ENCODE peak calls at places on chromosomes 6 and 20, in four cellular contexts. S is activated naive CD8-positive, alpha-beta T cell treated with anti-CD3 and anti-CD28 coated beads, Interleukin-2, amount 50 U/mL, for 24 hours; G is GM13976; M is RWPE1. D is an unnamed sample.

GRCh38 chr6:152959333-152959732 is 23.5 kb downstream of the FBXO5 start:
- DNase-seq in M (no peak), G (no peak), S (no peak), D (no peak)

GRCh38 chr6:32815996-32816395 is 806 bp downstream of the HLA-DOB start:
- DNase-seq in S (no peak), G (peak), M (no peak), D (no peak)

GRCh38 chr6:8645212-8645611 is 209.9 kb upstream of the SLC35B3 start:
- DNase-seq in S (no peak), M (no peak), G (no peak), D (no peak)

GRCh38 chr6:45377041-45377554 is 636 bp downstream of the SUPT3H start:
- DNase-seq in G (peak), M (no peak), S (no peak), D (peak)

GRCh38 chr6:78483546-78483945 is 383.8 kb upstream of the IRAK1BP1 start:
- DNase-seq in M (no peak), G (no peak), S (no peak), D (peak)

GRCh38 chr6:46380152-46380807 is 111.0 kb downstream of the RCAN2 start:
- DNase-seq in S (no peak), M (no peak), G (no peak), D (no peak)

GRCh38 chr6:35737413-35738211 is 780 bp downstream of the ARMC12 start:
- DNase-seq in M (peak), G (peak), S (no peak), D (peak)

GRCh38 chr6:11968241-11968806 is 43.8 kb upstream of the HIVEP1 start:
- DNase-seq in G (peak), S (no peak), M (no peak), D (no peak)

GRCh38 chr6:107811591-107812218 is 12.4 kb downstream of the SCML4 start:
- DNase-seq in M (peak), S (no peak), G (no peak), D (peak)

GRCh38 chr6:26331809-26332226 is 33.2 kb upstream of the BTN3A2 start:
- DNase-seq in S (peak), G (no peak), M (no peak), D (no peak)

GRCh38 chr20:32667030-32667429 is 6.7 kb downstream of the C20orf203 start:
- DNase-seq in S (no peak), M (no peak), G (no peak), D (no peak)

GRCh38 chr20:37749185-37749584 is 55.4 kb downstream of the CTNNBL1 start:
- DNase-seq in M (no peak), S (no peak), G (no peak), D (no peak)

GRCh38 chr6:11770546-11771466 is 7.8 kb downstream of the ADTRP start:
- DNase-seq in M (peak), S (no peak), G (peak), D (peak)

GRCh38 chr6:28767691-28768090 is 156.1 kb downstream of the TRIM27 start:
- DNase-seq in G (no peak), S (no peak), M (no peak), D (no peak)

GRCh38 chr6:159104931-159105330 is 60.1 kb upstream of the TAGAP start:
- DNase-seq in S (peak), G (no peak), M (peak), D (peak)

GRCh38 chr6:170099387-170099786 is 191.5 kb downstream of the DLL1 start:
- DNase-seq in M (no peak), G (no peak), S (no peak), D (no peak)

GRCh38 chr6:105014448-105014847 is 57.5 kb downstream of the LIN28B start:
- DNase-seq in M (no peak), S (no peak), G (no peak), D (no peak)

GRCh38 chr6:114009192-114009591 is 38.2 kb upstream of the HDAC2 start:
- DNase-seq in M (no peak), G (no peak), S (no peak), D (no peak)

GRCh38 chr6:152969688-152970418 is 13.0 kb downstream of the FBXO5 start:
- DNase-seq in S (no peak), M (no peak), G (no peak), D (no peak)